ENCODE peak calls at places on chromosomes 5 and 9, in ten cellular contexts. One of them, this sample, is unnamed.
A peak's percentile ranks its signal among the peaks of the same experiment; 100 is the strongest.

GRCh38 chr9:126439402-126439765 is 112.8 kb downstream of the MVB12B start:
- DNase-seq in CD8-positive, alpha-beta T cell: no peak
- DNase-seq in WERI-Rb-1: no peak
- DNase-seq in endodermal cell: no peak
- DNase-seq in K562: no peak
- DNase-seq in brain microvascular endothelial cell: peak; percentile 38
- DNase-seq in right cardiac atrium: no peak
- DNase-seq in testis: no peak
- DNase-seq in epithelial cell of esophagus: peak; percentile 75
- DNase-seq in heart left ventricle: no peak
- DNase-seq in this sample: no peak

GRCh38 chr5:142697356-142697807 is 11.5 kb upstream of the FGF1 start:
- DNase-seq in CD8-positive, alpha-beta T cell: no peak
- DNase-seq in WERI-Rb-1: no peak
- DNase-seq in endodermal cell: peak; percentile 60
- DNase-seq in K562: no peak
- DNase-seq in brain microvascular endothelial cell: peak; percentile 81
- DNase-seq in right cardiac atrium: peak; percentile 74
- DNase-seq in testis: peak; percentile 60
- DNase-seq in epithelial cell of esophagus: no peak
- DNase-seq in heart left ventricle: no peak
- DNase-seq in this sample: no peak

GRCh38 chr5:45334939-45335338 is 361.2 kb downstream of the HCN1 start:
- DNase-seq in CD8-positive, alpha-beta T cell: no peak
- DNase-seq in WERI-Rb-1: no peak
- DNase-seq in endodermal cell: no peak
- DNase-seq in K562: no peak
- DNase-seq in brain microvascular endothelial cell: no peak
- DNase-seq in right cardiac atrium: no peak
- DNase-seq in testis: no peak
- DNase-seq in epithelial cell of esophagus: no peak
- DNase-seq in heart left ventricle: no peak
- DNase-seq in this sample: no peak

GRCh38 chr5:67879619-67880357 is 335.8 kb upstream of the PIK3R1 start:
- DNase-seq in CD8-positive, alpha-beta T cell: no peak
- DNase-seq in WERI-Rb-1: no peak
- DNase-seq in endodermal cell: no peak
- DNase-seq in K562: no peak
- DNase-seq in brain microvascular endothelial cell: peak; percentile 53
- DNase-seq in right cardiac atrium: no peak
- DNase-seq in testis: no peak
- DNase-seq in epithelial cell of esophagus: peak; percentile 84
- DNase-seq in heart left ventricle: no peak
- DNase-seq in this sample: no peak

GRCh38 chr5:157735991-157736390 is 4.8 kb downstream of the THG1L start:
- DNase-seq in CD8-positive, alpha-beta T cell: no peak
- DNase-seq in WERI-Rb-1: no peak
- DNase-seq in endodermal cell: no peak
- DNase-seq in K562: no peak
- DNase-seq in brain microvascular endothelial cell: no peak
- DNase-seq in right cardiac atrium: no peak
- DNase-seq in testis: no peak
- DNase-seq in epithelial cell of esophagus: peak; percentile 58
- DNase-seq in heart left ventricle: no peak
- DNase-seq in this sample: no peak

GRCh38 chr5:168480601-168481000 is 5.7 kb upstream of the RARS1 start:
- DNase-seq in CD8-positive, alpha-beta T cell: no peak
- DNase-seq in WERI-Rb-1: no peak
- DNase-seq in endodermal cell: no peak
- DNase-seq in K562: no peak
- DNase-seq in brain microvascular endothelial cell: no peak
- DNase-seq in right cardiac atrium: no peak
- DNase-seq in testis: no peak
- DNase-seq in epithelial cell of esophagus: peak; percentile 74
- DNase-seq in heart left ventricle: no peak
- DNase-seq in this sample: no peak

GRCh38 chr5:101942321-101942882 is 353.7 kb downstream of the SLCO4C1 start:
- DNase-seq in CD8-positive, alpha-beta T cell: no peak
- DNase-seq in WERI-Rb-1: peak; percentile 17
- DNase-seq in endodermal cell: peak; percentile 67
- DNase-seq in K562: peak; percentile 1
- DNase-seq in brain microvascular endothelial cell: peak; percentile 20
- DNase-seq in right cardiac atrium: no peak
- DNase-seq in testis: peak; percentile 48
- DNase-seq in epithelial cell of esophagus: peak; percentile 56
- DNase-seq in heart left ventricle: no peak
- DNase-seq in this sample: no peak

GRCh38 chr9:96061293-96061987 is 185.9 kb downstream of the ERCC6L2 start:
- DNase-seq in CD8-positive, alpha-beta T cell: peak; percentile 56
- DNase-seq in WERI-Rb-1: peak; percentile 53
- DNase-seq in endodermal cell: peak; percentile 76
- DNase-seq in K562: peak; percentile 43
- DNase-seq in brain microvascular endothelial cell: peak; percentile 35
- DNase-seq in right cardiac atrium: peak; percentile 78
- DNase-seq in testis: peak; percentile 63
- DNase-seq in epithelial cell of esophagus: peak; percentile 23
- DNase-seq in heart left ventricle: no peak
- DNase-seq in this sample: peak; percentile 44

GRCh38 chr5:143887302-143887638 is 75.3 kb downstream of the HMHB1 start:
- DNase-seq in CD8-positive, alpha-beta T cell: no peak
- DNase-seq in WERI-Rb-1: no peak
- DNase-seq in endodermal cell: no peak
- DNase-seq in K562: no peak
- DNase-seq in brain microvascular endothelial cell: peak; percentile 38
- DNase-seq in right cardiac atrium: peak; percentile 79
- DNase-seq in testis: no peak
- DNase-seq in epithelial cell of esophagus: peak; percentile 48
- DNase-seq in heart left ventricle: peak; percentile 62
- DNase-seq in this sample: no peak

GRCh38 chr9:97985058-97985861 is 2.1 kb downstream of the ANP32B start:
- DNase-seq in CD8-positive, alpha-beta T cell: peak; percentile 47
- DNase-seq in WERI-Rb-1: peak; percentile 53
- DNase-seq in endodermal cell: peak; percentile 73
- DNase-seq in K562: peak; percentile 72
- DNase-seq in brain microvascular endothelial cell: no peak
- DNase-seq in right cardiac atrium: peak; percentile 69
- DNase-seq in testis: peak; percentile 43
- DNase-seq in epithelial cell of esophagus: peak; percentile 38
- DNase-seq in heart left ventricle: no peak
- DNase-seq in this sample: no peak

GRCh38 chr5:68252678-68253520 is 37.3 kb downstream of the PIK3R1 start:
- DNase-seq in CD8-positive, alpha-beta T cell: peak; percentile 53
- DNase-seq in WERI-Rb-1: peak; percentile 66
- DNase-seq in endodermal cell: peak; percentile 84
- DNase-seq in K562: peak; percentile 52
- DNase-seq in brain microvascular endothelial cell: peak; percentile 67
- DNase-seq in right cardiac atrium: peak; percentile 71
- DNase-seq in testis: peak; percentile 80
- DNase-seq in epithelial cell of esophagus: peak; percentile 68
- DNase-seq in heart left ventricle: no peak
- DNase-seq in this sample: peak; percentile 72

GRCh38 chr5:122471752-122472061 is 159.7 kb downstream of the SNCAIP start:
- DNase-seq in CD8-positive, alpha-beta T cell: no peak
- DNase-seq in WERI-Rb-1: no peak
- DNase-seq in endodermal cell: no peak
- DNase-seq in K562: no peak
- DNase-seq in brain microvascular endothelial cell: no peak
- DNase-seq in right cardiac atrium: no peak
- DNase-seq in testis: no peak
- DNase-seq in epithelial cell of esophagus: no peak
- DNase-seq in heart left ventricle: no peak
- DNase-seq in this sample: no peak

GRCh38 chr5:11791777-11792176 is 112.5 kb downstream of the CTNND2 start:
- DNase-seq in CD8-positive, alpha-beta T cell: no peak
- DNase-seq in WERI-Rb-1: no peak
- DNase-seq in endodermal cell: no peak
- DNase-seq in K562: no peak
- DNase-seq in brain microvascular endothelial cell: no peak
- DNase-seq in right cardiac atrium: no peak
- DNase-seq in testis: no peak
- DNase-seq in epithelial cell of esophagus: peak; percentile 11
- DNase-seq in heart left ventricle: no peak
- DNase-seq in this sample: no peak

GRCh38 chr9:75027187-75028107 is 646 bp downstream of the CARNMT1 start:
- DNase-seq in CD8-positive, alpha-beta T cell: peak; percentile 20
- DNase-seq in WERI-Rb-1: peak; percentile 91
- DNase-seq in endodermal cell: no peak
- DNase-seq in K562: peak; percentile 81
- DNase-seq in brain microvascular endothelial cell: peak; percentile 27
- DNase-seq in right cardiac atrium: peak; percentile 82
- DNase-seq in testis: peak; percentile 77
- DNase-seq in epithelial cell of esophagus: peak; percentile 37
- DNase-seq in heart left ventricle: peak; percentile 85
- DNase-seq in this sample: peak; percentile 72
- H3K4me3 ChIP-seq in CD8-positive, alpha-beta T cell: peak overlapping the region; percentile 60
- H3K4me3 ChIP-seq in WERI-Rb-1: peak overlapping the region; percentile 55
- H3K4me3 ChIP-seq in endodermal cell: peak overlapping the region; percentile 88
- H3K4me3 ChIP-seq in K562: peak overlapping the region; percentile 63
- H3K4me3 ChIP-seq in brain microvascular endothelial cell: peak overlapping the region; percentile 82
- H3K4me3 ChIP-seq in right cardiac atrium: peak overlapping the region; percentile 40
- H3K4me3 ChIP-seq in testis: peak overlapping the region; percentile 96
- H3K4me3 ChIP-seq in epithelial cell of esophagus: peak overlapping the region; percentile 88
- H3K4me3 ChIP-seq in heart left ventricle: peak overlapping the region; percentile 72
- H3K4me3 ChIP-seq in this sample: peak overlapping the region; percentile 67

GRCh38 chr9:17394868-17395488 is 183.9 kb upstream of the SH3GL2 start:
- DNase-seq in CD8-positive, alpha-beta T cell: no peak
- DNase-seq in WERI-Rb-1: no peak
- DNase-seq in endodermal cell: no peak
- DNase-seq in K562: no peak
- DNase-seq in brain microvascular endothelial cell: no peak
- DNase-seq in right cardiac atrium: no peak
- DNase-seq in testis: no peak
- DNase-seq in epithelial cell of esophagus: no peak
- DNase-seq in heart left ventricle: no peak
- DNase-seq in this sample: no peak
- H3K4me3 ChIP-seq in CD8-positive, alpha-beta T cell: no peak overlapping the region
- H3K4me3 ChIP-seq in WERI-Rb-1: no peak overlapping the region
- H3K4me3 ChIP-seq in endodermal cell: no peak overlapping the region
- H3K4me3 ChIP-seq in K562: no peak overlapping the region
- H3K4me3 ChIP-seq in brain microvascular endothelial cell: no peak overlapping the region
- H3K4me3 ChIP-seq in right cardiac atrium: no peak overlapping the region
- H3K4me3 ChIP-seq in testis: no peak overlapping the region
- H3K4me3 ChIP-seq in epithelial cell of esophagus: no peak overlapping the region
- H3K4me3 ChIP-seq in heart left ventricle: no peak overlapping the region
- H3K4me3 ChIP-seq in this sample: no peak overlapping the region

GRCh38 chr5:60297658-60298057 is 402.3 kb downstream of the DEPDC1B start:
- DNase-seq in CD8-positive, alpha-beta T cell: no peak
- DNase-seq in WERI-Rb-1: no peak
- DNase-seq in endodermal cell: no peak
- DNase-seq in K562: no peak
- DNase-seq in brain microvascular endothelial cell: no peak
- DNase-seq in right cardiac atrium: no peak
- DNase-seq in testis: no peak
- DNase-seq in epithelial cell of esophagus: no peak
- DNase-seq in heart left ventricle: no peak
- DNase-seq in this sample: no peak

GRCh38 chr5:60295423-60295822 is 401.9 kb upstream of the PDE4D start:
- DNase-seq in CD8-positive, alpha-beta T cell: no peak
- DNase-seq in WERI-Rb-1: peak; percentile 57
- DNase-seq in endodermal cell: peak; percentile 79
- DNase-seq in K562: no peak
- DNase-seq in brain microvascular endothelial cell: peak; percentile 50
- DNase-seq in right cardiac atrium: no peak
- DNase-seq in testis: peak; percentile 42
- DNase-seq in epithelial cell of esophagus: peak; percentile 59
- DNase-seq in heart left ventricle: no peak
- DNase-seq in this sample: peak; percentile 26

GRCh38 chr5:60299944-60300343 is 400.0 kb downstream of the DEPDC1B start:
- DNase-seq in CD8-positive, alpha-beta T cell: no peak
- DNase-seq in WERI-Rb-1: no peak
- DNase-seq in endodermal cell: no peak
- DNase-seq in K562: no peak
- DNase-seq in brain microvascular endothelial cell: no peak
- DNase-seq in right cardiac atrium: no peak
- DNase-seq in testis: no peak
- DNase-seq in epithelial cell of esophagus: no peak
- DNase-seq in heart left ventricle: no peak
- DNase-seq in this sample: no peak
- H3K4me3 ChIP-seq in CD8-positive, alpha-beta T cell: no peak overlapping the region
- H3K4me3 ChIP-seq in WERI-Rb-1: no peak overlapping the region
- H3K4me3 ChIP-seq in endodermal cell: no peak overlapping the region
- H3K4me3 ChIP-seq in K562: no peak overlapping the region
- H3K4me3 ChIP-seq in brain microvascular endothelial cell: no peak overlapping the region
- H3K4me3 ChIP-seq in right cardiac atrium: no peak overlapping the region
- H3K4me3 ChIP-seq in testis: no peak overlapping the region
- H3K4me3 ChIP-seq in epithelial cell of esophagus: no peak overlapping the region
- H3K4me3 ChIP-seq in heart left ventricle: no peak overlapping the region
- H3K4me3 ChIP-seq in this sample: no peak overlapping the region

DNA sequence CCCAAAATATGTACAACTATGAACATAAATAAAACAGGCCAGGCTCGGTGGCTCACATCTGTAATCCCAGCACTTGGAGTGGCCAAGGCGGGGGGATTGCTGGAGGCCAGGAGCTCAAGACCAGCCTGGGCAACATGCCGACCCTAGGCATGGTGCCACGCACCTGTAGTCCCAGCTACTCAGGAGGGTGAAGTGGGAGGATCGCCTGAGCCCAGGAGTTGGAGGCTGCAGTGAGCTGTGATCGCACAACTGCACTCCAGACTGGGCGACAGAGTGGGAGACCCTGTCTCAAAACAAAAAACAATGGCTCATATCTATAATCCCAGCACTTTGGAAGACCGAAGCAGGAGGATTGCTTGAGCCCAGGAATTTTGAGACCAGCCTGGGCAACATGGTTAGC is 1.5 kb downstream of the HAUS6 start:
- DNase-seq in CD8-positive, alpha-beta T cell: no peak
- DNase-seq in WERI-Rb-1: no peak
- DNase-seq in endodermal cell: no peak
- DNase-seq in K562: no peak
- DNase-seq in brain microvascular endothelial cell: no peak
- DNase-seq in right cardiac atrium: no peak
- DNase-seq in testis: no peak
- DNase-seq in epithelial cell of esophagus: no peak
- DNase-seq in heart left ventricle: no peak
- DNase-seq in this sample: no peak
- H3K4me3 ChIP-seq in CD8-positive, alpha-beta T cell: no peak overlapping the region
- H3K4me3 ChIP-seq in WERI-Rb-1: no peak overlapping the region
- H3K4me3 ChIP-seq in endodermal cell: peak overlapping the region; percentile 98
- H3K4me3 ChIP-seq in K562: peak overlapping the region; percentile 89
- H3K4me3 ChIP-seq in brain microvascular endothelial cell: peak overlapping the region; percentile 22
- H3K4me3 ChIP-seq in right cardiac atrium: no peak overlapping the region
- H3K4me3 ChIP-seq in testis: no peak overlapping the region
- H3K4me3 ChIP-seq in epithelial cell of esophagus: peak overlapping the region; percentile 21
- H3K4me3 ChIP-seq in heart left ventricle: no peak overlapping the region
- H3K4me3 ChIP-seq in this sample: no peak overlapping the region